ENCODE peak calls at places on chromosomes 6 and 20, in eight cellular contexts. T, G, K, D, Z, J, C and E are unnamed samples.
A peak's percentile ranks its signal among the peaks of the same experiment; 100 is the strongest.

GRCh38 chr6:81938014-81938761 is 185.7 kb upstream of the TENT5A start:
- DNase-seq in C (no peak), G (no peak), D (no peak), J (peak; percentile 80), K (no peak), T (peak; percentile 17), Z (no peak), E (no peak)

GRCh38 chr6:96852605-96853004 is 15.3 kb upstream of the GPR63 start:
- DNase-seq in J (no peak), G (no peak), T (no peak), C (no peak), Z (no peak), D (no peak), K (no peak), E (no peak)

GRCh38 chr6:111437573-111437972 is 45.4 kb downstream of the REV3L start:
- DNase-seq in T (no peak), G (no peak), D (no peak), C (no peak), Z (no peak), J (no peak), K (no peak), E (no peak)

GRCh38 chr20:20143165-20143564 is 90.8 kb downstream of the CFAP61 start:
- DNase-seq in K (no peak), T (no peak), J (no peak), Z (no peak), C (no peak), D (no peak), G (no peak), E (no peak)

GRCh38 chr20:24662756-24663399 is 193.4 kb downstream of the SYNDIG1 start:
- DNase-seq in C (no peak), T (no peak), Z (peak; percentile 14), D (no peak), K (no peak), J (no peak), G (no peak), E (no peak)

GRCh38 chr6:119171864-119172588 is 93.6 kb upstream of the FAM184A start:
- DNase-seq in Z (no peak), T (no peak), J (no peak), G (no peak), D (no peak), C (no peak), K (no peak), E (no peak)

GRCh38 chr6:14620522-14620921 is 502.9 kb downstream of the CD83 start:
- DNase-seq in J (no peak), G (no peak), D (no peak), K (no peak), C (no peak), T (no peak), Z (no peak), E (no peak)

GRCh38 chr6:21582651-21583050 is 10.9 kb upstream of the SOX4 start:
- DNase-seq in C (no peak), K (no peak), T (no peak), J (no peak), G (no peak), D (no peak), Z (no peak), E (no peak)

GRCh38 chr6:37303891-37304503 is 46.1 kb upstream of the TMEM217 start:
- DNase-seq in T (peak; percentile 12), K (peak; percentile 44), G (no peak), Z (no peak), C (peak; percentile 52), J (no peak), D (no peak), E (no peak)

GRCh38 chr20:47854687-47855212 is 69.5 kb upstream of the SULF2 start:
- DNase-seq in Z (no peak), J (no peak), T (peak; percentile 83), C (no peak), K (peak; percentile 82), G (no peak), D (no peak), E (no peak)

GRCh38 chr20:35742741-35743523 is 872 bp upstream of the RBM39 start:
- DNase-seq in K (peak; percentile 32), J (no peak), T (no peak), G (no peak), Z (no peak), D (no peak), C (peak; percentile 77), E (no peak)

GRCh38 chr6:125512621-125513020 is 210.9 kb upstream of the HDDC2 start:
- DNase-seq in D (no peak), K (peak; percentile 72), T (no peak), J (no peak), C (peak; percentile 5), G (no peak), Z (no peak), E (no peak)

GRCh38 chr6:108526739-108527174 is 34.0 kb upstream of the FOXO3 start:
- DNase-seq in G (no peak), K (peak; percentile 80), C (peak; percentile 28), D (no peak), Z (no peak), J (no peak), T (peak; percentile 23), E (no peak)

GRCh38 chr6:135295085-135295484 is 114.0 kb downstream of the MYB start:
- DNase-seq in T (no peak), J (no peak), D (no peak), G (no peak), C (no peak), K (no peak), Z (no peak), E (no peak)

GRCh38 chr20:62929051-62929538 is 2.8 kb upstream of the DIDO1 start:
- DNase-seq in Z (peak; percentile 54), T (no peak), D (no peak), K (peak; percentile 96), G (peak; percentile 67), C (peak; percentile 66), J (no peak), E (peak; percentile 80)

GRCh38 chr6:157163434-157164159 is 159.7 kb downstream of the TMEM242 start:
- DNase-seq in K (no peak), J (no peak), D (no peak), G (no peak), C (no peak), T (no peak), Z (no peak), E (no peak)

GRCh38 chr20:51898788-51899187 is 96.5 kb upstream of the SALL4 start:
- DNase-seq in D (no peak), J (no peak), G (no peak), C (no peak), Z (no peak), T (no peak), K (no peak), E (no peak)

GRCh38 chr20:32674362-32674789 is 635 bp upstream of the C20orf203 start:
- DNase-seq in Z (no peak), C (peak; percentile 79), T (peak; percentile 89), G (no peak), K (peak; percentile 94), D (peak; percentile 79), J (no peak), E (no peak)

GRCh38 chr6:13931797-13932402 is 7.1 kb downstream of the RNF182 start:
- DNase-seq in K (no peak), J (no peak), G (no peak), D (no peak), Z (no peak), C (no peak), T (no peak), E (no peak)

GRCh38 chr6:118551673-118552063 is 3.6 kb downstream of the PLN start:
- DNase-seq in J (peak; percentile 27), Z (no peak), D (no peak), K (no peak), G (no peak), T (no peak), C (no peak), E (no peak)

GRCh38 chr6:99819853-99820252 is 174.2 kb downstream of the MCHR2 start:
- DNase-seq in Z (no peak), J (no peak), T (no peak), D (no peak), G (no peak), K (no peak), C (no peak), E (no peak)

GRCh38 chr6:139303176-139303575 is 11.4 kb upstream of the TXLNB start:
- DNase-seq in J (no peak), C (no peak), T (no peak), K (no peak), G (no peak), Z (no peak), D (no peak), E (no peak)

GRCh38 chr6:16985484-16986284 is 116.2 kb upstream of the STMND1 start:
- DNase-seq in J (peak; percentile 98), Z (no peak), D (no peak), K (no peak), T (no peak), G (no peak), C (no peak), E (peak; percentile 70)

GRCh38 chr6:138655828-138656227 is 117.7 kb upstream of the CCDC28A start:
- DNase-seq in J (no peak), Z (peak; percentile 30), K (peak; percentile 33), G (no peak), C (no peak), D (no peak), T (no peak), E (no peak)

GRCh38 chr20:23340524-23340923 is 10.1 kb upstream of the NXT1 start:
- DNase-seq in J (no peak), D (peak; percentile 55), T (peak; percentile 72), G (peak; percentile 45), Z (peak; percentile 75), C (peak; percentile 51), K (peak; percentile 80), E (peak; percentile 79)

GRCh38 chr20:37114012-37114411 is 18.2 kb upstream of the RBL1 start:
- DNase-seq in T (no peak), G (no peak), Z (no peak), D (no peak), C (no peak), K (no peak), J (no peak), E (no peak)

GRCh38 chr20:37534401-37535157 is 6.9 kb upstream of the BLCAP start:
- DNase-seq in C (peak; percentile 81), G (peak; percentile 32), J (no peak), Z (peak; percentile 38), K (peak; percentile 88), D (no peak), T (no peak), E (no peak)

GRCh38 chr20:42706762-42707161 is 482.9 kb downstream of the PTPRT start:
- DNase-seq in Z (no peak), G (no peak), C (no peak), J (no peak), K (no peak), T (no peak), D (no peak), E (peak; percentile 64)

GRCh38 chr6:67839818-67840217 is 795.3 kb upstream of the ADGRB3 start:
- DNase-seq in Z (no peak), G (no peak), C (no peak), K (no peak), J (no peak), D (no peak), T (no peak), E (no peak)

GRCh38 chr6:161596807-161597505 is 323.1 kb upstream of the AGPAT4 start:
- DNase-seq in Z (no peak), G (no peak), D (no peak), C (no peak), K (no peak), J (no peak), T (no peak), E (no peak)

GRCh38 chr6:149003560-149003959 is 256.7 kb downstream of the UST start:
- DNase-seq in C (no peak), G (no peak), Z (no peak), J (no peak), K (no peak), D (no peak), T (no peak), E (no peak)

GRCh38 chr6:157716553-157716952 is 106.5 kb upstream of the SNX9 start:
- DNase-seq in J (no peak), C (no peak), K (no peak), T (no peak), D (no peak), Z (no peak), G (no peak), E (no peak)

GRCh38 chr6:52815167-52816092 is 11.8 kb upstream of the GSTA1 start:
- DNase-seq in T (peak; percentile 28), J (no peak), K (peak; percentile 75), Z (peak; percentile 25), G (no peak), D (no peak), C (peak; percentile 40), E (peak; percentile 65)